ENCODE peak calls at places on chromosomes 5 and 9, in five cellular contexts. T is GM23248, B is PC-3, H is GM23338, F is SK-N-SH. M is an unnamed sample. For H3K9me2, the result is how much of the 10 kb centered on the place peaks cover.

GRCh38 chr9:114446672-114447450 is 58.4 kb downstream of the WHRN start:
- DNase-seq in T (peak), H (no peak), F (no peak), B (no peak), M (no peak)

GRCh38 chr9:121885345-121885901 is 207.7 kb downstream of the TTLL11 start:
- DNase-seq in T (no peak), H (no peak), F (no peak), B (no peak), M (no peak)

GRCh38 chr5:171562822-171563221 is 143.4 kb downstream of the FGF18 start:
- DNase-seq in F (no peak), H (no peak), B (no peak), T (no peak), M (no peak)

GRCh38 chr5:105640328-105640727 is 2030.4 kb downstream of the EFNA5 start:
- DNase-seq in T (no peak), F (no peak), H (no peak), B (no peak), M (no peak)

GRCh38 chr5:1139806-1140187 is 27.9 kb upstream of the SLC12A7 start:
- DNase-seq in F (no peak), B (no peak), T (no peak), H (no peak), M (no peak)

GRCh38 chr9:36101916-36102741 is 34.4 kb upstream of the GLIPR2 start:
- DNase-seq in H (no peak), B (peak), F (no peak), T (peak), M (peak)

GRCh38 chr5:59188415-59189225 is 605.7 kb downstream of the RAB3C start:
- DNase-seq in T (peak), B (peak), F (peak), H (peak), M (peak)

GRCh38 chr5:10288600-10289213 is 19.0 kb downstream of the CMBL start:
- DNase-seq in F (no peak), B (peak), H (no peak), T (no peak), M (peak)

GRCh38 chr9:109372246-109372645 is 51.4 kb upstream of the EPB41L4B start:
- DNase-seq in F (no peak), B (no peak), H (no peak), T (no peak), M (peak)

GRCh38 chr5:86500947-86501346 is 116.8 kb upstream of the COX7C start:
- DNase-seq in F (no peak), B (peak), H (peak), T (no peak), M (no peak)

GRCh38 chr9:116574027-116574679 is 113.0 kb upstream of the TRIM32 start:
- DNase-seq in T (no peak), H (no peak), F (peak), B (no peak), M (peak)

GRCh38 chr9:71073494-71073893 is 47.9 kb downstream of the TRPM3 start:
- DNase-seq in H (no peak), B (no peak), T (no peak), F (no peak), M (no peak)

GRCh38 chr5:62354028-62354874 is 48.2 kb downstream of the KIF2A start:
- DNase-seq in F (peak), B (peak), H (peak), T (peak), M (no peak)

GRCh38 chr5:122965111-122965510 is 71.4 kb downstream of the PPIC start:
- DNase-seq in B (no peak), F (no peak), T (no peak), H (no peak), M (no peak)
- H3K9me2 ChIP-seq in B (under half), F (under half), T (under half), H (under half), M (under half)

DNA sequence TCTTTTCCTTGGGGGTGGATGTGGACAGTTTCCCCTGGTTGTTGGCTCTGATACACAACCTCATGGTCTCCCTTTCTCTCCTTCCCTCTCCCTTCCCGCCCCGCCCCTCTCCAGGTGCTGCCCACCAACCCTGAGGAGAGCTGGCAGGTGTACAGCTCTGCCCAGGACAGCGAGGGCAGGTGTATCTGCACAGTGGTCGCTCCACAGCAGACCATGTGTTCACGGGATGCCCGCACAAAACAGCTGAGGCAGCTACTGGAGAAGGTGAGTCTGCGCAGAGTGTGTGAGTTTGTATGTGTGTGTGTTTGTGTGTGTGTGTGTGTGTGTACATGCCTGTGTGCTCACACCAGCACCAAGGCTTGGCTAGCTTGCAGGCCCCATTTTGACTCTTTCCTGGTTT is 2.6 kb downstream of the OLFM1 start:
- DNase-seq in B (no peak), T (no peak), H (no peak), F (no peak), M (no peak)
- H3K4me3 ChIP-seq in B (no peak), T (no peak), H (no peak), F (no peak), M (no peak)

DNA sequence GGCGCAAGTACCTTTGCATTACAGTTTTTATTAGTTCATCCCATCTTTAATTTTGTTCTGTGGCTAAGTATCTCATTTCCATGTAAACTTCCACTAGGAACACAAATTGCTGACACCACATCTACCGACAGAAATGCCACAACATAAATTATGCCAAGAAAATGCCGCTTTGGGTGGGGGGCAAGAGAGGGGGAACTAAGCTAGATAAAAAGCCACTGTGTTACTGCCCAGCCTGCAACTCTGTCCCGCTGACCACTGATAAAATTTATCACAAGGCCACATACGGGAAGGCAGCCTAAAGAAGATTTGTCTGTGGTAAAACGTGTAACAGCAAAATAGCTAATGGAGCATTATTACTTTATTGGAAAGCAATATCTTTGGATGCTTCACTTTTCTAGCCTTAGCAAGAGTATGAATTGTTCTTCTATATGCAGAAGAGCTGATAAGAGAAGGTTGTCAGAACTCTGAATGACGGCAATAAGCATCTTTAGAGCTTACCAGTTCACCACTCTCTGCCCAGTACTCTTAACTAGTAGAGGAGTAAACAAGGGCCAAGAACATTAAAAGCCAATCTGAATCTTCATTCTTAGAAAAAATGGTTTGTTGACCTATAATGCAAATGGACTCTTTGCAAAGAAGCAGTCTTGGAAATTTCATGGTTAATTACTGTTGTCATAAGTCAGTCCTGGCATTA is 172.2 kb upstream of the MEF2C start:
- DNase-seq in B (no peak), F (no peak), H (no peak), T (no peak), M (no peak)
- H3K9me2 ChIP-seq in B (under half), F (under half), H (under half), T (under half), M (under half)

GRCh38 chr5:180786398-180787005 is 16.1 kb downstream of the MGAT1 start:
- DNase-seq in F (no peak), H (no peak), T (peak), B (no peak), M (no peak)

GRCh38 chr5:180787025-180787424 is 15.6 kb downstream of the MGAT1 start:
- DNase-seq in T (peak), H (no peak), B (no peak), F (no peak), M (no peak)

GRCh38 chr5:180785794-180786221 is 16.8 kb downstream of the MGAT1 start:
- DNase-seq in B (peak), F (no peak), H (peak), T (peak), M (peak)

GRCh38 chr5:180784497-180785097 is 18.0 kb downstream of the MGAT1 start:
- DNase-seq in H (peak), B (peak), F (peak), T (peak), M (peak)

GRCh38 chr5:180785151-180785781 is 17.3 kb downstream of the MGAT1 start:
- DNase-seq in T (peak), H (no peak), B (peak), F (no peak), M (no peak)
- H3K4me3 ChIP-seq in T (peak), H (peak), B (no peak), F (no peak), M (no peak)

DNA sequence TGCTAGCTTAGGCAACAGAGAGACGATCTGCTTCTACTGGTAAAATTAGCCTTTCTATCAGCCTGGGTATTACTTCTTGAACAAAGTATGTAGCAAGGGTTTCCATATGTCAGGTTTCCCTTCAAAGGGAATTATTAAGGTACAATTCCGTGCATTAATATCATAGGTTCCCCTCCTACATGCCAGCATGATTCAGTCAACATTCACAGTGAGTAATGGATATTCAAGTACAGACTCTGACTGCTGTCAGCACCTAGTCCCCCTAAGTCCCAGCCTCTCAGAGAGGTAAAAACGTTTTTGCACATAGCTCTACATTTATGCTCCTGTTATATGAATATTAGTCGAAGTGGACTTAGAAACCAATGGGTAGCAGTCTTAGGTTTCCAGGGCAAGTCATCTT is 322.4 kb upstream of the CCNG1 start:
- DNase-seq in H (no peak), F (no peak), B (peak), T (no peak), M (no peak)
- H3K9me2 ChIP-seq in H (under half), F (under half), B (under half), T (under half), M (under half)

GRCh38 chr9:16145196-16145950 is 592.5 kb downstream of the CCDC171 start:
- DNase-seq in H (no peak), F (no peak), B (no peak), T (no peak), M (no peak)

GRCh38 chr9:16146661-16147060 is 593.8 kb downstream of the CCDC171 start:
- DNase-seq in T (no peak), H (no peak), B (no peak), F (no peak), M (no peak)

GRCh38 chr9:16150501-16150900 is 597.7 kb downstream of the CCDC171 start:
- DNase-seq in T (no peak), B (no peak), F (peak), H (no peak), M (no peak)

GRCh38 chr9:16150938-16151650 is 598.3 kb downstream of the CCDC171 start:
- DNase-seq in H (no peak), F (peak), B (no peak), T (no peak), M (no peak)

DNA sequence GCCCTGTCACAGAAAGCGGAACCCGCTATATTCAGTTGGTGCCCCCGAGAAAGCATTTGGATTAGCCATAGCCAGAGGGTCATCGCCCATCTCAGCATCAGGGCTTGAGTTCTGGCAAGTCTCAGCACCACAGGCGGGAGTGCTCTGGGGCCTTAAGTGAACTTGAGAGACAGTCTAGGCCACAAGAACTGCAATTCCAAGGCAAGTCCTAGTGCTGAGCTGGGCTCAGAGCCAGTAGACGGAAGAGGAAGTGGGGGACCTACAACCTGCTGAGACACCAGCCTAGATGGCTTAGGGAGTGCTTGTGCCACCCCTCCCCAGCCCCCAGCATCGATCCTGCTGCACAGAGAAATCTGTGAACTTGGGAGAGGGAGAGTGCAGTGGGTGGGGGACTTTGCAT is 594.9 kb downstream of the CCDC171 start:
- DNase-seq in H (no peak), T (no peak), B (no peak), F (no peak), M (no peak)
- H3K4me3 ChIP-seq in H (no peak), T (no peak), B (no peak), F (no peak), M (no peak)

DNA sequence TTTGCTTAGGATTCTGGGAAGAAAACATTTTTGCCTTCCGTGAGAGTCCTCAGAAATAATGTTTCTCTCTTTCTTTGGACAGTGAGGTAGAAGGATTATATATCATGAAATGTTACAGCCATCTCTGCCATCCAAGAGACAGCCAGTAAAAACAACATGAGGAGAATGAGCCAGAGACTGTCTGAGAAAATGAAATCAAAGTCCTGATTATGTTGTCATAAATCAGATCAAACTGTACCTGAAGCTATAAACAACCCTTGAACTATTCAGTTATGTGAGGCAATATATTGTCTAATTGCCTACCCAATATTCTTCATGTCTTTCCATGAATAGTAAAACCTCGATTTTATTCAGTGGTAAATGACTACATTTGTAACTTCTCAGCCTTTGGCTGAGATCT is 9.2 kb upstream of the HTR4 start:
- DNase-seq in B (no peak), F (no peak), H (no peak), T (no peak), M (no peak)
- H3K9me2 ChIP-seq in B (under half), F (under half), H (under half), T (under half), M (under half)